ENCODE peak calls at places on chromosome 19, in eight cellular contexts. Q is stimulated activated CD4-positive, alpha-beta T cell treated with anti-CD3 and anti-CD28 coated beads, Interleukin-1b, Interleukin-23, amount 100 ng/mL, for 1 hour; L is iPS-NIHi11; K is thyroid gland; P is NCI-H1092; O is right cardiac atrium; D is C1 segment of cervical spinal cord; A is neural crest cell. Z is an unnamed sample.
A peak's percentile ranks its signal among the peaks of the same experiment; 100 is the strongest.

GRCh38 chr19:7382694-7383093 is 34.0 kb downstream of the ARHGEF18 start:
- DNase-seq in Q (no peak), L (peak; percentile 24), K (no peak), P (no peak), O (no peak), D (no peak), A (no peak), Z (no peak)

GRCh38 chr19:13505761-13506549 is at the start of gene CACNA1A:
- DNase-seq in Q (no peak), L (peak; percentile 80), K (no peak), P (no peak), O (no peak), D (peak; percentile 26), A (peak; percentile 23), Z (no peak)

GRCh38 chr19:1823020-1823419 is 10.9 kb upstream of the ATP8B3 start:
- DNase-seq in Q (no peak), L (no peak), K (no peak), P (no peak), O (no peak), D (no peak), A (no peak), Z (no peak)

GRCh38 chr19:3760871-3761361 is 576 bp downstream of the APBA3 start:
- DNase-seq in Q (no peak), L (no peak), K (no peak), P (no peak), O (peak; percentile 39), D (no peak), A (no peak), Z (no peak)

GRCh38 chr19:18999016-18999758 is 34.1 kb downstream of the SUGP2 start:
- DNase-seq in Q (no peak), L (no peak), K (no peak), P (no peak), O (peak; percentile 59), D (no peak), A (no peak), Z (no peak)

GRCh38 chr19:50906217-50906616 is 5.0 kb downstream of the KLK4 start:
- DNase-seq in Q (no peak), L (peak; percentile 67), K (peak; percentile 65), P (no peak), O (no peak), D (no peak), A (peak; percentile 46), Z (no peak)

GRCh38 chr19:11649941-11650340 is 52.7 kb downstream of the ZNF627 start:
- DNase-seq in Q (no peak), L (no peak), K (no peak), P (no peak), O (no peak), D (no peak), A (no peak), Z (no peak)

GRCh38 chr19:821976-822773 is 420 bp upstream of the PLPPR3 start:
- DNase-seq in Q (no peak), L (peak; percentile 90), K (no peak), P (peak; percentile 18), O (peak; percentile 46), D (no peak), A (peak; percentile 55), Z (no peak)

GRCh38 chr19:23415561-23416191 is 20.4 kb upstream of the ZNF91 start:
- DNase-seq in Q (no peak), L (peak; percentile 79), K (peak; percentile 35), P (no peak), O (peak; percentile 66), D (no peak), A (peak; percentile 61), Z (peak; percentile 87)

GRCh38 chr19:34172661-34173144 is 399 bp downstream of the LSM14A start:
- DNase-seq in Q (peak; percentile 12), L (no peak), K (no peak), P (no peak), O (no peak), D (no peak), A (peak; percentile 16), Z (no peak)

GRCh38 chr19:34686455-34686854 is 9.0 kb downstream of the ZNF302 start:
- DNase-seq in Q (no peak), L (no peak), K (no peak), P (no peak), O (no peak), D (no peak), A (no peak), Z (no peak)

GRCh38 chr19:3383121-3383722 is 16.8 kb downstream of the NFIC start:
- DNase-seq in Q (no peak), L (no peak), K (no peak), P (no peak), O (peak; percentile 87), D (no peak), A (no peak), Z (no peak)

GRCh38 chr19:43479961-43480561 is 14.7 kb upstream of the LYPD3 start:
- DNase-seq in Q (no peak), L (no peak), K (no peak), P (no peak), O (no peak), D (no peak), A (no peak), Z (no peak)

Z was measured in DMS79.